ENCODE peak calls at places on chromosomes 13 and 19, in four cellular contexts. R, Y, C and M are unnamed samples.

GRCh38 chr13:108742681-108743080 is 113.3 kb downstream of the MYO16 start:
- DNase-seq in R (no peak), Y (no peak), C (no peak), M (no peak)

GRCh38 chr13:70457474-70457873 is 349.2 kb upstream of the KLHL1 start:
- DNase-seq in R (no peak), Y (no peak), C (peak), M (no peak)

GRCh38 chr19:40530091-40530901 is 46.4 kb upstream of the SHKBP1 start:
- DNase-seq in R (no peak), Y (no peak), C (no peak), M (no peak)

GRCh38 chr19:6718741-6719539 is 1.5 kb downstream of the C3 start:
- DNase-seq in R (no peak), Y (no peak), C (no peak), M (peak)

GRCh38 chr19:45742969-45743368 is 9.7 kb downstream of the MEIOSIN start:
- DNase-seq in R (no peak), Y (no peak), C (no peak), M (no peak)

GRCh38 chr19:17909017-17909732 is 23.6 kb upstream of the CCDC124 start:
- DNase-seq in R (no peak), Y (no peak), C (peak), M (no peak)

GRCh38 chr13:94345374-94346195 is 133.9 kb downstream of the DCT start:
- DNase-seq in R (no peak), Y (no peak), C (peak), M (peak)

GRCh38 chr13:90824027-90824426 is 523.5 kb upstream of the MIR17HG start:
- DNase-seq in R (no peak), Y (no peak), C (no peak), M (no peak)

GRCh38 chr19:42149447-42150202 is 17.4 kb upstream of the POU2F2 start:
- DNase-seq in R (no peak), Y (no peak), C (no peak), M (no peak)

GRCh38 chr13:90105276-90105675 is 1242.2 kb upstream of the MIR17HG start:
- DNase-seq in R (no peak), Y (no peak), C (peak), M (peak)

GRCh38 chr13:43786766-43787517 is at the start of gene ENOX1:
- DNase-seq in R (peak), Y (no peak), C (peak), M (peak)

GRCh38 chr13:59681630-59682311 is 482.0 kb downstream of the DIAPH3 start:
- DNase-seq in R (no peak), Y (no peak), C (no peak), M (no peak)

GRCh38 chr13:70330697-70331361 is 222.6 kb upstream of the KLHL1 start:
- DNase-seq in R (no peak), Y (no peak), C (no peak), M (no peak)

GRCh38 chr13:50788551-50788950 is 54.9 kb downstream of the DLEU7 start:
- DNase-seq in R (no peak), Y (no peak), C (no peak), M (peak)